ENCODE peak calls at places on chromosome 2, in ten cellular contexts. One of them, this sample, is unnamed.

GRCh38 chr2:18834341-18834740 is 245.0 kb upstream of the NT5C1B start:
- DNase-seq in dorsolateral prefrontal cortex: no peak
- DNase-seq in ovary: no peak
- DNase-seq in fibroblast of mammary gland: peak
- DNase-seq in Peyer's patch: no peak
- DNase-seq in astrocyte of the spinal cord: peak
- DNase-seq in AG04449: no peak
- DNase-seq in spleen: no peak
- DNase-seq in pancreas: no peak
- DNase-seq in heart right ventricle: no peak
- DNase-seq in this sample: no peak

GRCh38 chr2:135985826-135986393 is 484 bp upstream of the DARS1 start:
- DNase-seq in ovary: no peak
- DNase-seq in Peyer's patch: no peak
- DNase-seq in astrocyte of the spinal cord: no peak
- DNase-seq in spleen: no peak
- DNase-seq in pancreas: no peak
- DNase-seq in AG04449: no peak
- DNase-seq in heart right ventricle: no peak
- DNase-seq in dorsolateral prefrontal cortex: no peak
- DNase-seq in fibroblast of mammary gland: no peak
- DNase-seq in this sample: no peak

GRCh38 chr2:23523651-23524260 is 138.8 kb downstream of the KLHL29 start:
- DNase-seq in astrocyte of the spinal cord: peak
- DNase-seq in pancreas: no peak
- DNase-seq in Peyer's patch: no peak
- DNase-seq in spleen: no peak
- DNase-seq in fibroblast of mammary gland: peak
- DNase-seq in heart right ventricle: no peak
- DNase-seq in ovary: peak
- DNase-seq in AG04449: no peak
- DNase-seq in dorsolateral prefrontal cortex: no peak
- DNase-seq in this sample: peak

GRCh38 chr2:17735864-17736263 is 17.7 kb downstream of the SMC6 start:
- DNase-seq in pancreas: no peak
- DNase-seq in heart right ventricle: no peak
- DNase-seq in fibroblast of mammary gland: no peak
- DNase-seq in ovary: no peak
- DNase-seq in Peyer's patch: no peak
- DNase-seq in astrocyte of the spinal cord: no peak
- DNase-seq in AG04449: no peak
- DNase-seq in spleen: no peak
- DNase-seq in dorsolateral prefrontal cortex: no peak
- DNase-seq in this sample: no peak

GRCh38 chr2:239825705-239825979 is 199.5 kb downstream of the NDUFA10 start:
- DNase-seq in spleen: peak
- DNase-seq in dorsolateral prefrontal cortex: no peak
- DNase-seq in AG04449: no peak
- DNase-seq in ovary: peak
- DNase-seq in fibroblast of mammary gland: no peak
- DNase-seq in Peyer's patch: no peak
- DNase-seq in pancreas: no peak
- DNase-seq in astrocyte of the spinal cord: no peak
- DNase-seq in heart right ventricle: no peak
- DNase-seq in this sample: peak

GRCh38 chr2:232913903-232914302 is 43.8 kb downstream of the SNORC start:
- DNase-seq in pancreas: no peak
- DNase-seq in astrocyte of the spinal cord: no peak
- DNase-seq in AG04449: no peak
- DNase-seq in fibroblast of mammary gland: no peak
- DNase-seq in dorsolateral prefrontal cortex: no peak
- DNase-seq in heart right ventricle: no peak
- DNase-seq in ovary: no peak
- DNase-seq in spleen: no peak
- DNase-seq in Peyer's patch: no peak
- DNase-seq in this sample: no peak

GRCh38 chr2:207041753-207042152 is 102.4 kb downstream of the CPO start:
- DNase-seq in heart right ventricle: no peak
- DNase-seq in ovary: no peak
- DNase-seq in astrocyte of the spinal cord: no peak
- DNase-seq in fibroblast of mammary gland: no peak
- DNase-seq in AG04449: no peak
- DNase-seq in spleen: no peak
- DNase-seq in Peyer's patch: no peak
- DNase-seq in pancreas: no peak
- DNase-seq in dorsolateral prefrontal cortex: no peak
- DNase-seq in this sample: no peak

GRCh38 chr2:223641062-223641461 is 38.9 kb upstream of the SCG2 start:
- DNase-seq in AG04449: no peak
- DNase-seq in pancreas: no peak
- DNase-seq in heart right ventricle: no peak
- DNase-seq in fibroblast of mammary gland: no peak
- DNase-seq in dorsolateral prefrontal cortex: no peak
- DNase-seq in Peyer's patch: no peak
- DNase-seq in astrocyte of the spinal cord: no peak
- DNase-seq in spleen: no peak
- DNase-seq in ovary: no peak
- DNase-seq in this sample: no peak

GRCh38 chr2:28142403-28142802 is 250.3 kb upstream of the FOSL2 start:
- DNase-seq in dorsolateral prefrontal cortex: no peak
- DNase-seq in Peyer's patch: no peak
- DNase-seq in pancreas: no peak
- DNase-seq in fibroblast of mammary gland: peak
- DNase-seq in heart right ventricle: no peak
- DNase-seq in spleen: no peak
- DNase-seq in ovary: no peak
- DNase-seq in AG04449: no peak
- DNase-seq in astrocyte of the spinal cord: no peak
- DNase-seq in this sample: no peak

DNA sequence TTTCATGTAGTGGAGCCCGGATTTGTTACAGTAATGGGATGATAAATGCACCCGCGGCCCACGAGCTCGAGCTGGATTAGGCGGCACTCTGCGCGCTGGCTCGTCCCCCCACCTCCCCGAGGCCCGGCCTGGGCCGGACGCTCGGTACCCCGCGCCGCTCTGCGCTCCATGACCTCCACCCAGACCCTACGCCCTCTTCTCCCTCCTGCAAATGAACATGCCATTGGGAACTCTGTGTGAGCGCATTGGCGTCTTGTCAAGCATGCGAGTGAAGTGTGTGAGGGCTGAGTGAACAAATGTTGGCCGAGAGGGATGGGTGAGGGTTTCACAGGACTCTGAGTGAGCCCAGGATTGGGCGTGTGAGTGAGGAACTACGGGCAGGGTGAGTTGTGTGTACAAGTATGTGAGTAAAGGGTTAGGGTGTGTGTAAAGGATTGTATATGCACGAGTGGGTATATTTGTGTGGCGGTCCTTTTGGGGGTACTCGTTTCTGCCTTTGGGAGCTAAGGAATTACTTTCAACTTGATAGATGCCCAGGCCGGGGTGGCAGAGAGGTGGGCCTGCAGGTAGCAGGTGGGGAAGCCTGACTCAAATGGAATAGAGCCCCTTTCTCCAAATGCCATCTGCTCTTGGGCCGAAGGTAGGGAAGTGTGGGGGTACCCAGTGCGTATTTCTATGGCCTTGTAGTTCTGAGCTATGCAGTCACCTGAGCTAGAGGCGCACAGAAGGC is 2.9 kb upstream of the EN1 start:
- DNase-seq in fibroblast of mammary gland: no peak
- DNase-seq in dorsolateral prefrontal cortex: no peak
- DNase-seq in Peyer's patch: no peak
- DNase-seq in astrocyte of the spinal cord: no peak
- DNase-seq in heart right ventricle: no peak
- DNase-seq in spleen: no peak
- DNase-seq in ovary: no peak
- DNase-seq in pancreas: no peak
- DNase-seq in AG04449: no peak
- DNase-seq in this sample: no peak
- H3K4me3 ChIP-seq in fibroblast of mammary gland: no peak
- H3K4me3 ChIP-seq in dorsolateral prefrontal cortex: no peak
- H3K4me3 ChIP-seq in Peyer's patch: no peak
- H3K4me3 ChIP-seq in astrocyte of the spinal cord: no peak
- H3K4me3 ChIP-seq in heart right ventricle: no peak
- H3K4me3 ChIP-seq in spleen: no peak
- H3K4me3 ChIP-seq in ovary: no peak
- H3K4me3 ChIP-seq in pancreas: no peak
- H3K4me3 ChIP-seq in AG04449: peak
- H3K4me3 ChIP-seq in this sample: no peak

GRCh38 chr2:26770986-26771586 is 7.0 kb downstream of the SLC35F6 start:
- DNase-seq in ovary: peak
- DNase-seq in AG04449: peak
- DNase-seq in fibroblast of mammary gland: peak
- DNase-seq in astrocyte of the spinal cord: peak
- DNase-seq in Peyer's patch: peak
- DNase-seq in dorsolateral prefrontal cortex: no peak
- DNase-seq in pancreas: no peak
- DNase-seq in spleen: no peak
- DNase-seq in heart right ventricle: peak
- DNase-seq in this sample: peak
- TF ChIP-seq CTCF in ovary: no peak
- TF ChIP-seq CTCF in AG04449: peak
- TF ChIP-seq CTCF in fibroblast of mammary gland: peak
- TF ChIP-seq CTCF in astrocyte of the spinal cord: peak
- TF ChIP-seq CTCF in Peyer's patch: no peak
- TF ChIP-seq CTCF in dorsolateral prefrontal cortex: peak
- TF ChIP-seq CTCF in pancreas: no peak
- TF ChIP-seq CTCF in spleen: no peak
- TF ChIP-seq CTCF in heart right ventricle: peak
- TF ChIP-seq CTCF in this sample: no peak

GRCh38 chr2:127090281-127091128 is 16.4 kb downstream of the BIN1 start:
- DNase-seq in fibroblast of mammary gland: no peak
- DNase-seq in ovary: no peak
- DNase-seq in AG04449: no peak
- DNase-seq in pancreas: no peak
- DNase-seq in Peyer's patch: no peak
- DNase-seq in dorsolateral prefrontal cortex: no peak
- DNase-seq in astrocyte of the spinal cord: no peak
- DNase-seq in heart right ventricle: no peak
- DNase-seq in spleen: no peak
- DNase-seq in this sample: no peak

GRCh38 chr2:127089466-127090235 is 17.3 kb downstream of the BIN1 start:
- DNase-seq in astrocyte of the spinal cord: no peak
- DNase-seq in spleen: no peak
- DNase-seq in Peyer's patch: no peak
- DNase-seq in heart right ventricle: no peak
- DNase-seq in ovary: no peak
- DNase-seq in dorsolateral prefrontal cortex: no peak
- DNase-seq in pancreas: no peak
- DNase-seq in AG04449: no peak
- DNase-seq in fibroblast of mammary gland: no peak
- DNase-seq in this sample: no peak

GRCh38 chr2:127086800-127087737 is 19.9 kb downstream of the BIN1 start:
- DNase-seq in dorsolateral prefrontal cortex: no peak
- DNase-seq in Peyer's patch: peak
- DNase-seq in fibroblast of mammary gland: peak
- DNase-seq in spleen: peak
- DNase-seq in heart right ventricle: peak
- DNase-seq in pancreas: no peak
- DNase-seq in AG04449: no peak
- DNase-seq in ovary: peak
- DNase-seq in astrocyte of the spinal cord: peak
- DNase-seq in this sample: peak

GRCh38 chr2:127088706-127089105 is 18.2 kb downstream of the BIN1 start:
- DNase-seq in heart right ventricle: no peak
- DNase-seq in fibroblast of mammary gland: no peak
- DNase-seq in dorsolateral prefrontal cortex: no peak
- DNase-seq in Peyer's patch: no peak
- DNase-seq in pancreas: no peak
- DNase-seq in spleen: no peak
- DNase-seq in ovary: no peak
- DNase-seq in astrocyte of the spinal cord: no peak
- DNase-seq in AG04449: no peak
- DNase-seq in this sample: no peak

GRCh38 chr2:127087780-127088495 is 19.0 kb downstream of the BIN1 start:
- DNase-seq in dorsolateral prefrontal cortex: no peak
- DNase-seq in AG04449: no peak
- DNase-seq in spleen: no peak
- DNase-seq in heart right ventricle: no peak
- DNase-seq in fibroblast of mammary gland: no peak
- DNase-seq in pancreas: no peak
- DNase-seq in ovary: no peak
- DNase-seq in astrocyte of the spinal cord: no peak
- DNase-seq in Peyer's patch: no peak
- DNase-seq in this sample: no peak
- H3K4me3 ChIP-seq in dorsolateral prefrontal cortex: no peak
- H3K4me3 ChIP-seq in AG04449: no peak
- H3K4me3 ChIP-seq in spleen: no peak
- H3K4me3 ChIP-seq in heart right ventricle: peak
- H3K4me3 ChIP-seq in fibroblast of mammary gland: peak
- H3K4me3 ChIP-seq in pancreas: no peak
- H3K4me3 ChIP-seq in ovary: no peak
- H3K4me3 ChIP-seq in astrocyte of the spinal cord: no peak
- H3K4me3 ChIP-seq in Peyer's patch: no peak
- H3K4me3 ChIP-seq in this sample: no peak

GRCh38 chr2:68650645-68651044 is 7.3 kb downstream of the PROKR1 start:
- DNase-seq in spleen: no peak
- DNase-seq in dorsolateral prefrontal cortex: no peak
- DNase-seq in ovary: no peak
- DNase-seq in Peyer's patch: no peak
- DNase-seq in AG04449: no peak
- DNase-seq in fibroblast of mammary gland: no peak
- DNase-seq in heart right ventricle: no peak
- DNase-seq in astrocyte of the spinal cord: no peak
- DNase-seq in pancreas: no peak
- DNase-seq in this sample: no peak

GRCh38 chr2:68643874-68644485 is 601 bp downstream of the PROKR1 start:
- DNase-seq in pancreas: no peak
- DNase-seq in AG04449: no peak
- DNase-seq in astrocyte of the spinal cord: no peak
- DNase-seq in Peyer's patch: no peak
- DNase-seq in heart right ventricle: no peak
- DNase-seq in ovary: no peak
- DNase-seq in spleen: no peak
- DNase-seq in dorsolateral prefrontal cortex: no peak
- DNase-seq in fibroblast of mammary gland: no peak
- DNase-seq in this sample: no peak

GRCh38 chr2:68645523-68645922 is 2.1 kb downstream of the PROKR1 start:
- DNase-seq in dorsolateral prefrontal cortex: no peak
- DNase-seq in Peyer's patch: no peak
- DNase-seq in heart right ventricle: no peak
- DNase-seq in fibroblast of mammary gland: peak
- DNase-seq in ovary: no peak
- DNase-seq in pancreas: no peak
- DNase-seq in AG04449: no peak
- DNase-seq in spleen: no peak
- DNase-seq in astrocyte of the spinal cord: no peak
- DNase-seq in this sample: no peak

GRCh38 chr2:68643011-68643873 is at the start of gene PROKR1:
- DNase-seq in Peyer's patch: no peak
- DNase-seq in astrocyte of the spinal cord: peak
- DNase-seq in dorsolateral prefrontal cortex: no peak
- DNase-seq in pancreas: peak
- DNase-seq in AG04449: no peak
- DNase-seq in heart right ventricle: no peak
- DNase-seq in fibroblast of mammary gland: no peak
- DNase-seq in ovary: peak
- DNase-seq in spleen: peak
- DNase-seq in this sample: peak

DNA sequence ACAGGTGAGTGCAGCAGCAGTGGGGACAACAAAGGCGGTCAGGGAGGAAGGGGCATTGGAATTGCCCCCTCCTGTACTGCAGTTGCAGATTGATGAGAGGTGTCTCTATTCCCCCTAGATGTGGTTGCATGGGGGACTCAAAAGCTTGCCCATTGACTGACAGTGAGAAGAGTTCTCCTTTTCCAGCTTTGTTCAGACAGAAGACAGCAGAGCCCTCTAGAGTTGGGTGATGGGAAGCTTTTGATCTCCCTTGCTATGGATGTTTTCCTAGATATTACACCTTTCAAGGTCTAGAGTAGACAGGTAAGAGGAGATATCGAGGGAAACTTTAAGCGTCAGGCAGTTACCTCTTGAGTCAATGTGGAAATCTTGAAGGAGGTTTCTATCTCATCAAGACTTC is 2.9 kb downstream of the PROKR1 start:
- DNase-seq in Peyer's patch: no peak
- DNase-seq in astrocyte of the spinal cord: no peak
- DNase-seq in ovary: no peak
- DNase-seq in pancreas: no peak
- DNase-seq in AG04449: no peak
- DNase-seq in dorsolateral prefrontal cortex: no peak
- DNase-seq in spleen: no peak
- DNase-seq in heart right ventricle: no peak
- DNase-seq in fibroblast of mammary gland: no peak
- DNase-seq in this sample: no peak
- TF ChIP-seq CTCF in Peyer's patch: no peak
- TF ChIP-seq CTCF in astrocyte of the spinal cord: peak
- TF ChIP-seq CTCF in ovary: no peak
- TF ChIP-seq CTCF in pancreas: no peak
- TF ChIP-seq CTCF in AG04449: no peak
- TF ChIP-seq CTCF in dorsolateral prefrontal cortex: no peak
- TF ChIP-seq CTCF in spleen: no peak
- TF ChIP-seq CTCF in heart right ventricle: no peak
- TF ChIP-seq CTCF in fibroblast of mammary gland: peak
- TF ChIP-seq CTCF in this sample: no peak

This sample was measured in tibial artery.